ENCODE peak calls at places on chromosome 14, in six cellular contexts. M is uterus; T is CD8-positive, alpha-beta memory T cell; I is OCI-LY7; V is fibroblast of lung; U is sigmoid colon. E is an unnamed sample. For H3K4me1 and H3K36me3, the result is how much of the 10 kb centered on the place peaks cover.

GRCh38 chr14:92785601-92786426 is 8.3 kb upstream of the GOLGA5 start:
- DNase-seq in M (peak), T (no peak), I (no peak), V (peak), U (no peak), E (peak)

GRCh38 chr14:101497910-101498860 is 63.1 kb upstream of the DIO3 start:
- DNase-seq in M (peak), T (no peak), I (no peak), V (no peak), U (peak), E (no peak)

GRCh38 chr14:24211311-24211710 is 2.0 kb downstream of the CHMP4A start:
- DNase-seq in M (no peak), T (no peak), I (no peak), V (no peak), U (peak), E (no peak)

GRCh38 chr14:99789581-99789980 is 3.6 kb upstream of the EML1 start:
- DNase-seq in M (no peak), T (no peak), I (no peak), V (no peak), U (no peak), E (no peak)

GRCh38 chr14:80425686-80426085 is 214.4 kb upstream of the DIO2 start:
- DNase-seq in M (no peak), T (no peak), I (no peak), V (peak), U (no peak), E (peak)

GRCh38 chr14:84750284-84750683 is 779.7 kb upstream of the FLRT2 start:
- DNase-seq in M (no peak), T (no peak), I (no peak), V (no peak), U (no peak), E (no peak)

GRCh38 chr14:54651018-54651351 is 84.1 kb downstream of the SAMD4A start:
- DNase-seq in M (no peak), T (no peak), I (no peak), V (no peak), U (no peak), E (peak)

GRCh38 chr14:31880935-31881334 is 196.2 kb upstream of the ARHGAP5 start:
- DNase-seq in M (no peak), T (no peak), I (no peak), V (peak), U (no peak), E (peak)

GRCh38 chr14:99677231-99677891 is 6.7 kb upstream of the CYP46A1 start:
- DNase-seq in M (no peak), T (no peak), I (no peak), V (peak), U (no peak), E (no peak)

GRCh38 chr14:31876741-31877140 is 200.4 kb upstream of the ARHGAP5 start:
- DNase-seq in M (no peak), T (no peak), I (no peak), V (no peak), U (no peak), E (no peak)

GRCh38 chr14:99720941-99721791 is 37.1 kb downstream of the CYP46A1 start:
- DNase-seq in M (no peak), T (no peak), I (no peak), V (no peak), U (no peak), E (peak)

GRCh38 chr14:95891742-95892141 is 15.1 kb downstream of the TUNAR start:
- DNase-seq in M (no peak), T (no peak), I (no peak), V (peak), U (no peak), E (peak)

GRCh38 chr14:21039059-21039422 is 3.1 kb upstream of the RNASE7 start:
- DNase-seq in M (peak), T (no peak), I (no peak), V (peak), U (peak), E (no peak)

GRCh38 chr14:60356921-60357550 is 108.0 kb downstream of the PPM1A start:
- DNase-seq in M (no peak), T (no peak), I (no peak), V (no peak), U (no peak), E (no peak)

GRCh38 chr14:23640524-23641141 is 4.5 kb downstream of the DHRS2 start:
- DNase-seq in M (peak), T (no peak), I (no peak), V (peak), U (peak), E (no peak)

GRCh38 chr14:95784137-95784536 is 70.2 kb upstream of the TCL1A start:
- DNase-seq in M (no peak), T (no peak), I (peak), V (peak), U (no peak), E (no peak)

GRCh38 chr14:33457021-33457420 is 493.9 kb downstream of the EGLN3 start:
- DNase-seq in M (no peak), T (no peak), I (no peak), V (peak), U (no peak), E (no peak)

GRCh38 chr14:54567634-54568561 is 970 bp downstream of the SAMD4A start:
- DNase-seq in M (peak), T (peak), I (peak), V (peak), U (peak), E (no peak)

GRCh38 chr14:105412768-105413541 is 6.7 kb upstream of the MTA1 start:
- DNase-seq in M (no peak), T (no peak), I (no peak), V (no peak), U (no peak), E (no peak)

GRCh38 chr14:90645842-90646443 is 170.3 kb downstream of the TTC7B start:
- DNase-seq in M (no peak), T (no peak), I (no peak), V (peak), U (no peak), E (peak)

GRCh38 chr14:36300337-36300736 is 20.1 kb downstream of the MBIP start:
- DNase-seq in M (no peak), T (no peak), I (no peak), V (peak), U (no peak), E (no peak)

GRCh38 chr14:31829256-31829923 is 247.7 kb upstream of the ARHGAP5 start:
- DNase-seq in M (no peak), T (no peak), I (no peak), V (peak), U (no peak), E (peak)

GRCh38 chr14:101721951-101722661 is 39.4 kb upstream of the PPP2R5C start:
- DNase-seq in M (peak), T (peak), I (no peak), V (peak), U (no peak), E (peak)

GRCh38 chr14:101177301-101178055 is 274.0 kb upstream of the RTL1 start:
- DNase-seq in M (peak), T (no peak), I (no peak), V (no peak), U (no peak), E (no peak)

GRCh38 chr14:73142216-73142615 is 5.9 kb downstream of the PSEN1 start:
- DNase-seq in M (no peak), T (no peak), I (no peak), V (no peak), U (no peak), E (no peak)

GRCh38 chr14:73953731-73954130 is 3.6 kb downstream of the COQ6 start:
- DNase-seq in M (no peak), T (no peak), I (no peak), V (no peak), U (no peak), E (no peak)

DNA sequence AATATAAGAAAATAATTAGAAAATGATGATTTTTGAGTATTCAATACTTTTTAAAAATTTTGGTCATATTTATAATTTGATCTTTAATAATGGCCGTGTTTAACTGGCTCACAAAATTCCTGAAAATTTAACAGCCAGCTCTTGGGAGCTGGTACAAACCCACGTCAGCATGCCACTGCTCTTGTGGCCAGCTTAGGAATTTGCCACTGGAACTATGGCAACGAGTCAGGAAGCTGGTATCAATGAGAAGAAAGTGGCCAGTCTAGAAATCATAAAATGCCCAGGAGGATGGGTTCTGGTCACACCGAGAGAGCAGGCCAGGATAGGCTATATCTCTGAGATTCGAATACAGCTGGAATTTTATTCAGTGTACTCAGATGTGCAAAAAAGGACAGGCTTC is 72.2 kb upstream of the PLEKHG3 start:
- DNase-seq in M (no peak), T (no peak), I (no peak), V (peak), U (peak), E (no peak)
- H3K27ac ChIP-seq in M (no peak), T (no peak), I (no peak), V (no peak), U (peak), E (peak)

DNA sequence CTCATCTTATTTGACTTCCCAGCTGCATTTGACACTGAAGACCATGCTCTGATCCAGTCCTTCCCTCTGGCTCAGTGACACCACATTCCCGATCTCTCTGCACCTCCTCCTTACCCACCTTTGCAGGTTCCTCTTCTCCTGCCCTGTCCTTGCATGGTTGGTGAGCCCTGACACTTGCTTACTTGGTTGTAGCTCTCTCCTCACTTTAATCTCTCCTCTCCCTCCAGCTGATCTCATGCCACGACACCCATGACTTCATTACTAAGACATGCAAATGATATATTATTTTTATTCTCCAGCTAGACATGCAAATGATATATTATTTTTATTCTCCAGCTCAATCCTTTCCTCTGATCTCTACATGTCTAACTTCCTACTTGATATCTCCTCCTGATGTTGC is at the start of gene SERPINA9:
- DNase-seq in M (no peak), T (no peak), I (no peak), V (no peak), U (no peak), E (no peak)
- H3K4me1 ChIP-seq in M (under half), T (under half), I (under half), V (under half), U (under half), E (under half)

GRCh38 chr14:88584451-88584850 is 21.6 kb downstream of the ZC3H14 start:
- DNase-seq in M (no peak), T (no peak), I (no peak), V (no peak), U (no peak), E (no peak)
- H3K36me3 ChIP-seq in M (under half), T (under half), I (half or more), V (under half), U (half or more), E (half or more)

GRCh38 chr14:22557846-22558220 is 31.2 kb downstream of the DAD1 start:
- DNase-seq in M (no peak), T (no peak), I (peak), V (no peak), U (no peak), E (no peak)

GRCh38 chr14:22560638-22561365 is 28.2 kb downstream of the DAD1 start:
- DNase-seq in M (no peak), T (no peak), I (no peak), V (no peak), U (no peak), E (no peak)

GRCh38 chr14:22556990-22557623 is 31.9 kb downstream of the DAD1 start:
- DNase-seq in M (peak), T (peak), I (peak), V (peak), U (peak), E (peak)

GRCh38 chr14:22558221-22558913 is 30.7 kb downstream of the DAD1 start:
- DNase-seq in M (no peak), T (peak), I (peak), V (no peak), U (no peak), E (no peak)

DNA sequence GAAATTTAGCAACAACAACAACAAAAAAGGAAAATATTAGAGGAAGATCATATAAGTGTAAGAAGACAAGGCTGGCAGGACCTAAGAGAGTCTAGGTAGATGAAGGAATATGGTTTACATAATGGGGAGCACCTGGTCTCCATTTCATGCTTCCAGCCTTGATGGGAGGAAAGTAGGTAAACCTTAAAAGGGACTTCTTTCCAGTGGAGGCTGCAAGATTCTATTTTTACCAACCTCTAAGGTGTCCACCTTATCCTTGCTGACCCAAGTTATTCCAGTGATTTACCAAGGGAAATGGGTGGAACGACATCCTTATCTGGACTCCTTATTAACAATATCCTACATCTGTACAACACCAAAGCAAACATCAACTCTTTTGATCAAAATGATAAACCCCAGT is 30.0 kb downstream of the DAD1 start:
- DNase-seq in M (no peak), T (no peak), I (no peak), V (no peak), U (no peak), E (no peak)
- H3K27ac ChIP-seq in M (peak), T (peak), I (peak), V (no peak), U (no peak), E (no peak)

DNA sequence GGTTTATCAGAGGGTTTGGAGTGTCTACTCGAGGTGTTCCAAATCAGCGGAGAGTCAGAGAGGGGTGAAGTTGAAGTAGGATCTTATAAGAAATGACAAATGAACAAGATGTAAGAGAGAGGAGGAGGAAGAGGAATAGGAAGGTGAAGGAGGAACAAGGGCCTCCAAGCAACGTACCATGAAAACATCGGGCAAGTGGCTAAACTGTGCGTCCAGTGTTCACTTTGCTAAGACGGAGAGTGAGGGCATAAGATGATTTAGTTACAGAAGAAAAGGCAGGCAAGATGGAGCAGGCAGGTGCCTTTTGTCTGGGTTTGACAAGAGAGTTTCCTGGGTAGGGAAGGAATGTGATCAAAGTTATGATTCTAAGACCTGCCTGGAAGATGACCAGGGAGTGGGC is 111.6 kb downstream of the ZFP36L1 start:
- DNase-seq in M (no peak), T (no peak), I (no peak), V (no peak), U (peak), E (no peak)
- H3K4me1 ChIP-seq in M (under half), T (half or more), I (half or more), V (under half), U (under half), E (under half)

GRCh38 chr14:102979406-102979805 is 56.9 kb downstream of the AMN start:
- DNase-seq in M (no peak), T (no peak), I (no peak), V (no peak), U (no peak), E (no peak)
- H3K36me3 ChIP-seq in M (under half), T (under half), I (under half), V (under half), U (half or more), E (half or more)

DNA sequence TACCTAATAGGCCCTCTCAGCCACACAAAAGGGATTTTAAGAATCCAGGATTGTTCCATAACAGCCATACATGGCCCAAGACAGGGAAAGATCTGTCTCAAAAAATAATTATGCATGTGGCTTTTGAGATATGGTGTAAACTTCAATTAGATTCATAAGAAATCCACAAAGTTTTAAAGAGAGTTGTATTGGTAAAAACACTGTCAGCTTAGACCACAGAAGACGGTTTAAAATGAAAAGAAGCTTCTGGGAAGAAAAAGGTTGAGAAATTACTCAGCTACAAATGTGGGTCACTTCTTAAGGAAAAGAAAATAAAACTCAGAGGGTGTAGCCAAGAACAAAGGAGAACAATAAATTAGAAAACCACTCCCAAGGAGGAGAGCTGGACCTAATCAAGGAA is 191.4 kb downstream of the KIF26A start:
- DNase-seq in M (no peak), T (no peak), I (no peak), V (no peak), U (no peak), E (no peak)
- H3K27ac ChIP-seq in M (no peak), T (no peak), I (no peak), V (no peak), U (no peak), E (no peak)

GRCh38 chr14:75162631-75163030 is 13.8 kb downstream of the TMED10 start:
- DNase-seq in M (no peak), T (no peak), I (no peak), V (no peak), U (no peak), E (no peak)
- H3K4me1 ChIP-seq in M (under half), T (under half), I (under half), V (under half), U (under half), E (under half)

E was measured in SJSA1.